ENCODE peak calls at places on chromosomes 7 and 10, in seven cellular contexts. D is KG1, W is foreskin fibroblast, G is NCI-H2081, X is LoVo, F is AG10803, M is cardiac fibroblast. Y is an unnamed sample.

GRCh38 chr7:101586971-101587370 is 42.1 kb downstream of the MYL10 start:
- DNase-seq in D (no peak), W (no peak), G (no peak), X (no peak), F (no peak), M (no peak), Y (no peak)

GRCh38 chr10:123136806-123137642 is 1.3 kb downstream of the HMX3 start:
- DNase-seq in D (no peak), W (no peak), G (no peak), X (no peak), F (peak), M (no peak), Y (peak)

GRCh38 chr7:5595545-5596045 is 172.0 kb upstream of the TNRC18 start:
- DNase-seq in D (no peak), W (peak), G (no peak), X (no peak), F (peak), M (no peak), Y (no peak)

GRCh38 chr10:30488319-30488718 is 54.3 kb downstream of the MAP3K8 start:
- DNase-seq in D (peak), W (no peak), G (no peak), X (no peak), F (no peak), M (no peak), Y (no peak)

GRCh38 chr10:121521794-121522556 is 76.3 kb downstream of the FGFR2 start:
- DNase-seq in D (no peak), W (no peak), G (no peak), X (no peak), F (no peak), M (no peak), Y (no peak)

GRCh38 chr10:126640391-126640790 is 30.1 kb downstream of the C10orf90 start:
- DNase-seq in D (no peak), W (no peak), G (no peak), X (no peak), F (peak), M (peak), Y (no peak)

GRCh38 chr10:80502621-80503583 is 34.8 kb upstream of the SH2D4B start:
- DNase-seq in D (no peak), W (no peak), G (no peak), X (no peak), F (no peak), M (no peak), Y (no peak)

GRCh38 chr10:71577345-71577744 is 142.2 kb downstream of the C10orf105 start:
- DNase-seq in D (no peak), W (no peak), G (no peak), X (no peak), F (no peak), M (no peak), Y (no peak)

GRCh38 chr10:101781655-101781983 is 1.6 kb downstream of the NPM3 start:
- DNase-seq in D (no peak), W (no peak), G (no peak), X (no peak), F (no peak), M (no peak), Y (no peak)

GRCh38 chr10:112603062-112603461 is 156.0 kb downstream of the VTI1A start:
- DNase-seq in D (no peak), W (no peak), G (no peak), X (no peak), F (no peak), M (no peak), Y (no peak)

GRCh38 chr7:75584385-75584784 is 92.3 kb downstream of the SPDYE5 start:
- DNase-seq in D (no peak), W (no peak), G (no peak), X (no peak), F (no peak), M (no peak), Y (no peak)

Y was measured in NCI-H1092 treated with DMSO at 0.1 percent for 48 hours.